ENCODE peak calls at places on chromosomes 6 and 20, in eight cellular contexts. One of them, this sample, is unnamed.

GRCh38 chr6:137678451-137678850 is 184.3 kb upstream of the OLIG3 start:
- DNase-seq in left cardiac atrium: no peak
- DNase-seq in activated gamma-delta T cell treated with Interleukin-2 at 50 U/mL for 16 hours: no peak
- DNase-seq in stomach: no peak
- DNase-seq in neural progenitor cell: no peak
- DNase-seq in T-helper 17 cell: no peak
- DNase-seq in T-helper 1 cell: no peak
- DNase-seq in T-cell: no peak
- DNase-seq in this sample: no peak

GRCh38 chr6:112636650-112637260 is 289.6 kb downstream of the RFPL4B start:
- DNase-seq in T-cell: no peak
- DNase-seq in T-helper 17 cell: no peak
- DNase-seq in T-helper 1 cell: no peak
- DNase-seq in stomach: no peak
- DNase-seq in neural progenitor cell: no peak
- DNase-seq in activated gamma-delta T cell treated with Interleukin-2 at 50 U/mL for 16 hours: no peak
- DNase-seq in left cardiac atrium: no peak
- DNase-seq in this sample: no peak

GRCh38 chr6:129253731-129254130 is 370.8 kb downstream of the LAMA2 start:
- DNase-seq in T-helper 1 cell: no peak
- DNase-seq in left cardiac atrium: no peak
- DNase-seq in T-helper 17 cell: no peak
- DNase-seq in neural progenitor cell: no peak
- DNase-seq in activated gamma-delta T cell treated with Interleukin-2 at 50 U/mL for 16 hours: no peak
- DNase-seq in stomach: no peak
- DNase-seq in T-cell: no peak
- DNase-seq in this sample: no peak

GRCh38 chr6:139549561-139550070 is 175.2 kb upstream of the CITED2 start:
- DNase-seq in left cardiac atrium: no peak
- DNase-seq in T-helper 17 cell: no peak
- DNase-seq in neural progenitor cell: no peak
- DNase-seq in stomach: no peak
- DNase-seq in T-cell: no peak
- DNase-seq in T-helper 1 cell: no peak
- DNase-seq in activated gamma-delta T cell treated with Interleukin-2 at 50 U/mL for 16 hours: no peak
- DNase-seq in this sample: peak; percentile 46

GRCh38 chr6:158026901-158027589 is 45.4 kb downstream of the SYNJ2 start:
- DNase-seq in T-helper 1 cell: no peak
- DNase-seq in stomach: no peak
- DNase-seq in T-cell: no peak
- DNase-seq in activated gamma-delta T cell treated with Interleukin-2 at 50 U/mL for 16 hours: no peak
- DNase-seq in T-helper 17 cell: no peak
- DNase-seq in left cardiac atrium: peak; percentile 28
- DNase-seq in neural progenitor cell: no peak
- DNase-seq in this sample: no peak

GRCh38 chr20:30500829-30501440 is 756.5 kb upstream of the DEFB115 start:
- DNase-seq in left cardiac atrium: no peak
- DNase-seq in T-helper 1 cell: no peak
- DNase-seq in activated gamma-delta T cell treated with Interleukin-2 at 50 U/mL for 16 hours: no peak
- DNase-seq in T-helper 17 cell: no peak
- DNase-seq in neural progenitor cell: no peak
- DNase-seq in stomach: no peak
- DNase-seq in T-cell: no peak
- DNase-seq in this sample: no peak

GRCh38 chr6:169339731-169340314 is 86.2 kb upstream of the THBS2 start:
- DNase-seq in stomach: no peak
- DNase-seq in T-helper 17 cell: no peak
- DNase-seq in activated gamma-delta T cell treated with Interleukin-2 at 50 U/mL for 16 hours: no peak
- DNase-seq in T-cell: no peak
- DNase-seq in left cardiac atrium: no peak
- DNase-seq in T-helper 1 cell: no peak
- DNase-seq in neural progenitor cell: no peak
- DNase-seq in this sample: no peak

GRCh38 chr6:150937126-150937906 is 71.8 kb downstream of the MTHFD1L start:
- DNase-seq in T-helper 17 cell: no peak
- DNase-seq in left cardiac atrium: peak; percentile 71
- DNase-seq in stomach: no peak
- DNase-seq in activated gamma-delta T cell treated with Interleukin-2 at 50 U/mL for 16 hours: no peak
- DNase-seq in T-helper 1 cell: no peak
- DNase-seq in T-cell: no peak
- DNase-seq in neural progenitor cell: no peak
- DNase-seq in this sample: no peak

GRCh38 chr6:4364172-4364571 is 228.8 kb upstream of the ECI2 start:
- DNase-seq in left cardiac atrium: no peak
- DNase-seq in activated gamma-delta T cell treated with Interleukin-2 at 50 U/mL for 16 hours: no peak
- DNase-seq in T-helper 1 cell: no peak
- DNase-seq in T-cell: no peak
- DNase-seq in T-helper 17 cell: no peak
- DNase-seq in stomach: no peak
- DNase-seq in neural progenitor cell: no peak
- DNase-seq in this sample: no peak

GRCh38 chr6:88220493-88220892 is 54.3 kb upstream of the CNR1 start:
- DNase-seq in T-cell: no peak
- DNase-seq in neural progenitor cell: peak; percentile 49
- DNase-seq in T-helper 1 cell: no peak
- DNase-seq in left cardiac atrium: no peak
- DNase-seq in activated gamma-delta T cell treated with Interleukin-2 at 50 U/mL for 16 hours: no peak
- DNase-seq in T-helper 17 cell: no peak
- DNase-seq in stomach: no peak
- DNase-seq in this sample: peak; percentile 2

This sample was measured in mammary epithelial cell.